ENCODE peak calls at places on chromosomes 11 and 22, in five cellular contexts. K is SW 1271, D is caudate nucleus, N is heart right ventricle, G is body of pancreas. R is an unnamed sample.

GRCh38 chr11:43934359-43935130 is 7.9 kb upstream of the C11orf96 start:
- DNase-seq in K (no peak), G (no peak), N (no peak), D (no peak), R (no peak)

GRCh38 chr11:27420722-27421572 is 51.6 kb downstream of the LGR4 start:
- DNase-seq in K (no peak), D (no peak), N (no peak), G (no peak), R (no peak)

GRCh38 chr11:128928400-128928799 is 14.3 kb downstream of the TP53AIP1 start:
- DNase-seq in N (no peak), K (no peak), D (no peak), G (no peak), R (no peak)

GRCh38 chr22:26513852-26514251 is 1.6 kb upstream of the TFIP11 start:
- DNase-seq in G (no peak), K (no peak), N (no peak), D (no peak), R (no peak)

GRCh38 chr22:31221084-31221483 is 9.0 kb downstream of the LIMK2 start:
- DNase-seq in N (no peak), G (no peak), D (no peak), K (no peak), R (no peak)

GRCh38 chr22:46653596-46653995 is 33.4 kb downstream of the GRAMD4 start:
- DNase-seq in K (no peak), D (no peak), G (no peak), N (no peak), R (no peak)

GRCh38 chr11:30257058-30257457 is 26.2 kb downstream of the FSHB start:
- DNase-seq in N (no peak), D (no peak), G (no peak), K (no peak), R (no peak)

GRCh38 chr11:9313648-9314290 is 624 bp downstream of the TMEM41B start:
- DNase-seq in N (no peak), G (no peak), K (no peak), D (peak), R (peak)

GRCh38 chr11:117686711-117687110 is 110.3 kb downstream of the DSCAML1 start:
- DNase-seq in N (no peak), G (no peak), K (no peak), D (no peak), R (no peak)

GRCh38 chr22:25360891-25361645 is 141.6 kb downstream of the CRYBB2 start:
- DNase-seq in K (no peak), D (no peak), N (no peak), G (peak), R (peak)

GRCh38 chr11:72573380-72573949 is 100.8 kb downstream of the PDE2A start:
- DNase-seq in G (no peak), K (peak), N (peak), D (no peak), R (no peak)

GRCh38 chr22:23065495-23066122 is 4.7 kb upstream of the GNAZ start:
- DNase-seq in K (no peak), G (peak), D (no peak), N (peak), R (peak)

GRCh38 chr22:39520874-39521857 is 804 bp downstream of the ATF4 start:
- DNase-seq in N (peak), K (peak), D (peak), G (peak), R (peak)

GRCh38 chr11:110429614-110430266 is at the start of gene FDX1:
- DNase-seq in D (peak), G (peak), K (peak), N (peak), R (peak)

GRCh38 chr11:64609436-64610047 is 18.5 kb downstream of the SLC22A12 start:
- DNase-seq in D (no peak), K (no peak), N (peak), G (no peak), R (no peak)

GRCh38 chr11:77074626-77075221 is 8.0 kb downstream of the CAPN5 start:
- DNase-seq in G (no peak), N (no peak), K (no peak), D (no peak), R (no peak)

GRCh38 chr11:9680028-9680427 is 16.2 kb downstream of the SWAP70 start:
- DNase-seq in G (no peak), K (no peak), D (no peak), N (no peak), R (no peak)

GRCh38 chr11:79021601-79022000 is 419.2 kb downstream of the TENM4 start:
- DNase-seq in N (no peak), D (no peak), K (no peak), G (no peak), R (no peak)

GRCh38 chr11:130677486-130678153 is 229.2 kb downstream of the ADAMTS15 start:
- DNase-seq in D (no peak), K (peak), G (peak), N (no peak), R (peak)

R was measured in heart left ventricle.